ENCODE peak calls at places on chromosomes 4 and X, in five cellular contexts. One of them, this sample, is unnamed.

GRCh38 chr4:25068386-25068785 is 37.6 kb upstream of the LGI2 start:
- DNase-seq in Caki2: no peak
- DNase-seq in mucosa of descending colon: no peak
- DNase-seq in fibroblast of lung: no peak
- DNase-seq in kidney epithelial cell: no peak
- DNase-seq in this sample: no peak

GRCh38 chr4:151604238-151604637 is 156.6 kb downstream of the GATB start:
- DNase-seq in kidney epithelial cell: no peak
- DNase-seq in mucosa of descending colon: no peak
- DNase-seq in Caki2: peak; percentile 6
- DNase-seq in fibroblast of lung: peak; percentile 48
- DNase-seq in this sample: peak; percentile 14

GRCh38 chr4:17667653-17668201 is 53.3 kb downstream of the MED28 start:
- DNase-seq in mucosa of descending colon: no peak
- DNase-seq in kidney epithelial cell: no peak
- DNase-seq in fibroblast of lung: no peak
- DNase-seq in Caki2: no peak
- DNase-seq in this sample: peak; percentile 49

GRCh38 chr4:7892212-7893019 is 47.2 kb downstream of the AFAP1 start:
- DNase-seq in fibroblast of lung: peak; percentile 98
- DNase-seq in Caki2: peak; percentile 59
- DNase-seq in mucosa of descending colon: no peak
- DNase-seq in kidney epithelial cell: no peak
- DNase-seq in this sample: no peak

GRCh38 chr4:56689231-56689630 is 8.1 kb upstream of the HOPX start:
- DNase-seq in Caki2: no peak
- DNase-seq in fibroblast of lung: no peak
- DNase-seq in kidney epithelial cell: no peak
- DNase-seq in mucosa of descending colon: no peak
- DNase-seq in this sample: no peak

GRCh38 chrX:39253551-39253950 is 452.3 kb downstream of the MID1IP1 start:
- DNase-seq in fibroblast of lung: no peak
- DNase-seq in kidney epithelial cell: no peak
- DNase-seq in mucosa of descending colon: no peak
- DNase-seq in Caki2: no peak
- DNase-seq in this sample: peak; percentile 52

GRCh38 chr4:98656443-98656842 is 2.0 kb downstream of the TSPAN5 start:
- DNase-seq in Caki2: no peak
- DNase-seq in fibroblast of lung: no peak
- DNase-seq in kidney epithelial cell: no peak
- DNase-seq in mucosa of descending colon: no peak
- DNase-seq in this sample: no peak

GRCh38 chrX:11890843-11891514 is 132.9 kb downstream of the MSL3 start:
- DNase-seq in Caki2: no peak
- DNase-seq in kidney epithelial cell: no peak
- DNase-seq in fibroblast of lung: peak; percentile 1
- DNase-seq in mucosa of descending colon: peak; percentile 40
- DNase-seq in this sample: no peak

GRCh38 chr4:52051615-52052474 is 741 bp downstream of the SPATA18 start:
- DNase-seq in fibroblast of lung: peak; percentile 89
- DNase-seq in kidney epithelial cell: peak; percentile 76
- DNase-seq in mucosa of descending colon: peak; percentile 82
- DNase-seq in Caki2: peak; percentile 78
- DNase-seq in this sample: peak; percentile 86

GRCh38 chr4:102344520-102344954 is 745 bp downstream of the SLC39A8 start:
- DNase-seq in mucosa of descending colon: peak; percentile 81
- DNase-seq in kidney epithelial cell: no peak
- DNase-seq in Caki2: peak; percentile 70
- DNase-seq in fibroblast of lung: peak; percentile 18
- DNase-seq in this sample: peak; percentile 75

GRCh38 chrX:69031181-69031580 is 134.1 kb downstream of the PJA1 start:
- DNase-seq in kidney epithelial cell: no peak
- DNase-seq in mucosa of descending colon: no peak
- DNase-seq in fibroblast of lung: no peak
- DNase-seq in Caki2: no peak
- DNase-seq in this sample: peak; percentile 17

GRCh38 chr4:41323706-41324105 is 67.0 kb downstream of the UCHL1 start:
- DNase-seq in Caki2: peak; percentile 69
- DNase-seq in kidney epithelial cell: peak; percentile 31
- DNase-seq in mucosa of descending colon: no peak
- DNase-seq in fibroblast of lung: no peak
- DNase-seq in this sample: peak; percentile 36

GRCh38 chr4:4752576-4753401 is 106.7 kb upstream of the MSX1 start:
- DNase-seq in mucosa of descending colon: no peak
- DNase-seq in fibroblast of lung: no peak
- DNase-seq in Caki2: no peak
- DNase-seq in kidney epithelial cell: no peak
- DNase-seq in this sample: no peak

GRCh38 chrX:49999048-49999447 is 76.7 kb downstream of the CLCN5 start:
- DNase-seq in fibroblast of lung: no peak
- DNase-seq in Caki2: no peak
- DNase-seq in kidney epithelial cell: no peak
- DNase-seq in mucosa of descending colon: no peak
- DNase-seq in this sample: no peak

GRCh38 chrX:56793533-56794320 is 64.7 kb downstream of the NBDY start:
- DNase-seq in kidney epithelial cell: no peak
- DNase-seq in mucosa of descending colon: no peak
- DNase-seq in Caki2: no peak
- DNase-seq in fibroblast of lung: no peak
- DNase-seq in this sample: peak; percentile 40